ENCODE peak calls at places on chromosomes 5 and 9, in seven cellular contexts. One of them, this sample, is unnamed.

GRCh38 chr9:90956026-90956810 is 154.6 kb downstream of the SYK start:
- DNase-seq in neural progenitor cell: no peak
- DNase-seq in astrocyte: peak; percentile 65
- DNase-seq in endothelial cell of umbilical vein: no peak
- DNase-seq in fibroblast of lung: no peak
- DNase-seq in MM.1S: no peak
- DNase-seq in DND-41: no peak
- DNase-seq in this sample: no peak

GRCh38 chr5:1244976-1245375 is 19.8 kb downstream of the SLC6A18 start:
- DNase-seq in neural progenitor cell: peak; percentile 31
- DNase-seq in astrocyte: no peak
- DNase-seq in endothelial cell of umbilical vein: no peak
- DNase-seq in fibroblast of lung: no peak
- DNase-seq in MM.1S: no peak
- DNase-seq in DND-41: no peak
- DNase-seq in this sample: no peak

GRCh38 chr5:142797420-142797819 is 27.2 kb downstream of the ARHGAP26 start:
- DNase-seq in neural progenitor cell: no peak
- DNase-seq in astrocyte: no peak
- DNase-seq in endothelial cell of umbilical vein: no peak
- DNase-seq in fibroblast of lung: no peak
- DNase-seq in MM.1S: peak; percentile 57
- DNase-seq in DND-41: peak; percentile 42
- DNase-seq in this sample: no peak

GRCh38 chr5:138536665-138537315 is 6.2 kb downstream of the ETF1 start:
- DNase-seq in neural progenitor cell: no peak
- DNase-seq in astrocyte: no peak
- DNase-seq in endothelial cell of umbilical vein: peak; percentile 26
- DNase-seq in fibroblast of lung: no peak
- DNase-seq in MM.1S: no peak
- DNase-seq in DND-41: no peak
- DNase-seq in this sample: no peak

GRCh38 chr9:107894572-107895261 is 405.1 kb upstream of the KLF4 start:
- DNase-seq in neural progenitor cell: no peak
- DNase-seq in astrocyte: no peak
- DNase-seq in endothelial cell of umbilical vein: no peak
- DNase-seq in fibroblast of lung: peak; percentile 97
- DNase-seq in MM.1S: no peak
- DNase-seq in DND-41: no peak
- DNase-seq in this sample: no peak

GRCh38 chr9:129823163-129823933 is 588 bp downstream of the TOR1A start:
- DNase-seq in neural progenitor cell: peak; percentile 36
- DNase-seq in astrocyte: peak; percentile 29
- DNase-seq in endothelial cell of umbilical vein: peak; percentile 13
- DNase-seq in fibroblast of lung: peak; percentile 42
- DNase-seq in MM.1S: no peak
- DNase-seq in DND-41: peak; percentile 58
- DNase-seq in this sample: no peak

GRCh38 chr9:33250458-33250995 is 10.6 kb downstream of the SPINK4 start:
- DNase-seq in neural progenitor cell: no peak
- DNase-seq in astrocyte: peak; percentile 42
- DNase-seq in endothelial cell of umbilical vein: no peak
- DNase-seq in fibroblast of lung: no peak
- DNase-seq in MM.1S: peak; percentile 4
- DNase-seq in DND-41: no peak
- DNase-seq in this sample: no peak

GRCh38 chr9:114671605-114672004 is 10.4 kb downstream of the TEX48 start:
- DNase-seq in neural progenitor cell: no peak
- DNase-seq in astrocyte: no peak
- DNase-seq in endothelial cell of umbilical vein: no peak
- DNase-seq in fibroblast of lung: no peak
- DNase-seq in MM.1S: no peak
- DNase-seq in DND-41: no peak
- DNase-seq in this sample: no peak

GRCh38 chr9:105059260-105059659 is 131.3 kb upstream of the ABCA1 start:
- DNase-seq in neural progenitor cell: no peak
- DNase-seq in astrocyte: peak; percentile 43
- DNase-seq in endothelial cell of umbilical vein: no peak
- DNase-seq in fibroblast of lung: peak; percentile 44
- DNase-seq in MM.1S: no peak
- DNase-seq in DND-41: no peak
- DNase-seq in this sample: no peak

GRCh38 chr9:92299116-92299515 is 5.6 kb upstream of the IARS1 start:
- DNase-seq in neural progenitor cell: no peak
- DNase-seq in astrocyte: no peak
- DNase-seq in endothelial cell of umbilical vein: no peak
- DNase-seq in fibroblast of lung: no peak
- DNase-seq in MM.1S: no peak
- DNase-seq in DND-41: no peak
- DNase-seq in this sample: no peak

GRCh38 chr5:135141303-135142268 is 107.6 kb upstream of the PITX1 start:
- DNase-seq in neural progenitor cell: no peak
- DNase-seq in astrocyte: peak; percentile 22
- DNase-seq in endothelial cell of umbilical vein: no peak
- DNase-seq in fibroblast of lung: no peak
- DNase-seq in MM.1S: no peak
- DNase-seq in DND-41: no peak
- DNase-seq in this sample: no peak

GRCh38 chr5:2281446-2281845 is 398.7 kb upstream of the IRX4 start:
- DNase-seq in neural progenitor cell: no peak
- DNase-seq in astrocyte: no peak
- DNase-seq in endothelial cell of umbilical vein: no peak
- DNase-seq in fibroblast of lung: no peak
- DNase-seq in MM.1S: no peak
- DNase-seq in DND-41: no peak
- DNase-seq in this sample: no peak

GRCh38 chr5:116068028-116068632 is 16.7 kb upstream of the COMMD10 start:
- DNase-seq in neural progenitor cell: peak; percentile 68
- DNase-seq in astrocyte: peak; percentile 26
- DNase-seq in endothelial cell of umbilical vein: peak; percentile 61
- DNase-seq in fibroblast of lung: peak; percentile 82
- DNase-seq in MM.1S: peak; percentile 56
- DNase-seq in DND-41: peak; percentile 33
- DNase-seq in this sample: peak; percentile 66

GRCh38 chr5:79842006-79842881 is 148.8 kb downstream of the MTX3 start:
- DNase-seq in neural progenitor cell: no peak
- DNase-seq in astrocyte: no peak
- DNase-seq in endothelial cell of umbilical vein: no peak
- DNase-seq in fibroblast of lung: no peak
- DNase-seq in MM.1S: no peak
- DNase-seq in DND-41: no peak
- DNase-seq in this sample: no peak

GRCh38 chr5:92391-93220 is 638 bp downstream of the PLEKHG4B start:
- DNase-seq in neural progenitor cell: peak; percentile 49
- DNase-seq in astrocyte: no peak
- DNase-seq in endothelial cell of umbilical vein: no peak
- DNase-seq in fibroblast of lung: peak; percentile 2
- DNase-seq in MM.1S: no peak
- DNase-seq in DND-41: no peak
- DNase-seq in this sample: no peak

GRCh38 chr5:1503301-1504243 is 20.2 kb downstream of the LPCAT1 start:
- DNase-seq in neural progenitor cell: no peak
- DNase-seq in astrocyte: peak; percentile 35
- DNase-seq in endothelial cell of umbilical vein: peak; percentile 24
- DNase-seq in fibroblast of lung: peak; percentile 54
- DNase-seq in MM.1S: no peak
- DNase-seq in DND-41: no peak
- DNase-seq in this sample: no peak

GRCh38 chr9:134659688-134660131 is 18.1 kb downstream of the COL5A1 start:
- DNase-seq in neural progenitor cell: no peak
- DNase-seq in astrocyte: no peak
- DNase-seq in endothelial cell of umbilical vein: no peak
- DNase-seq in fibroblast of lung: no peak
- DNase-seq in MM.1S: no peak
- DNase-seq in DND-41: no peak
- DNase-seq in this sample: no peak

GRCh38 chr5:83972236-83972635 is 251.6 kb upstream of the HAPLN1 start:
- DNase-seq in neural progenitor cell: no peak
- DNase-seq in astrocyte: peak; percentile 21
- DNase-seq in endothelial cell of umbilical vein: peak; percentile 21
- DNase-seq in fibroblast of lung: peak; percentile 3
- DNase-seq in MM.1S: no peak
- DNase-seq in DND-41: no peak
- DNase-seq in this sample: no peak

GRCh38 chr5:160959804-160960203 is 107.8 kb upstream of the ATP10B start:
- DNase-seq in neural progenitor cell: no peak
- DNase-seq in astrocyte: peak; percentile 10
- DNase-seq in endothelial cell of umbilical vein: no peak
- DNase-seq in fibroblast of lung: no peak
- DNase-seq in MM.1S: peak; percentile 82
- DNase-seq in DND-41: no peak
- DNase-seq in this sample: no peak

GRCh38 chr5:154380263-154380662 is 65.5 kb upstream of the SAP30L start:
- DNase-seq in neural progenitor cell: no peak
- DNase-seq in astrocyte: peak; percentile 72
- DNase-seq in endothelial cell of umbilical vein: no peak
- DNase-seq in fibroblast of lung: no peak
- DNase-seq in MM.1S: no peak
- DNase-seq in DND-41: no peak
- DNase-seq in this sample: no peak

DNA sequence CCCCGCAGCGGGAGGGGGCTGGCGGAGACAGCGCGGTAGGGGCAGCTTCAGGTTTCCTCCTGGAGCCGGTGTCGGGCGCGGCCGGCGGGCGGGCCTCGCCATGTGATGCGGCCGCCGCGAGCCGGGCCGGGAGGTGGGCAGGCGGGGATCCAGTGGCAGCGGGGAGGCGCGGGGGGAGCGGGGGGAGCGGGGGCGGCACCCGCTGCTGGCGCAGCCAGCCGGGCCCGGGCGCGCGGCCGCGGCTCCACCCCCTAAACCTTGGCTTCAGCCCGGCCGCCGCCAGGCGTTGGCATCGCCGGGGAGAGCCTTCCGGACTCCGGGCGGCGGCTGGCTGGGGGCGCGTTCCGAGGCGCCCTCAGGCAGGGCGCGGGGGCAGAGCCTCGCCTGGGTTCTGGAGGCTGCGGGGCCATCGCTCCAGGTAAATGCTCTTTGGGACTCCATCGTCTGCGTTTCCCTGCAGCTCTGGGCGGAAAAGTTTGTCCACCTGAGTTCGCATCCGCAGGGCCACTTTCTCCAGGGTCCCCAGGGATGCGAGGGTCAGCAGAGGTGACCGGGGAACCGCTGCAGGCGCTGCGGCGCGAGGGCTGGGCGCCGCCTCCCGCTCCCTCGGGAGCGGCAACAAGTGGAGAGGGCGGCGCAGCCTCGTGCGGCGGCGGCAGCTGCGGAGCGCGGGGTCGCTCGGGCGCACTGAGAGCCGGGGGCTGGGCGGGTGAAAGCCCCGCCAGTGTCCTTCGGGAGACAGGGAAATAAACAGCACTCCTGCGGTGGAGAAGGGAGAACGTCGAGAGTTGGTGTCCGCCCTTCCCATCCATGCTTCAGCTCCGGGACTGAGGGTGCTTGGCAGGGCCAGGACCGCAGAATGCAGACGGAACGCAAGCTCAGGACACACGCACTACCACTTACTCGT is at the start of gene ARHGEF28:
- DNase-seq in neural progenitor cell: peak; percentile 82
- DNase-seq in astrocyte: peak; percentile 40
- DNase-seq in endothelial cell of umbilical vein: peak; percentile 47
- DNase-seq in fibroblast of lung: peak; percentile 46
- DNase-seq in MM.1S: peak; percentile 74
- DNase-seq in DND-41: no peak
- DNase-seq in this sample: no peak
- H3K9ac ChIP-seq in neural progenitor cell: no peak within 1 kb of the TSS
- H3K9ac ChIP-seq in astrocyte: peak within 1 kb of the TSS; percentile 82
- H3K9ac ChIP-seq in endothelial cell of umbilical vein: peak within 1 kb of the TSS; percentile 94
- H3K9ac ChIP-seq in fibroblast of lung: peak within 1 kb of the TSS; percentile 74
- H3K9ac ChIP-seq in MM.1S: peak within 1 kb of the TSS; percentile 52
- H3K9ac ChIP-seq in DND-41: no peak within 1 kb of the TSS
- H3K9ac ChIP-seq in this sample: no peak within 1 kb of the TSS

GRCh38 chr9:132411091-132411508 is 1.1 kb downstream of the CFAP77 start:
- DNase-seq in neural progenitor cell: peak; percentile 90
- DNase-seq in astrocyte: no peak
- DNase-seq in endothelial cell of umbilical vein: peak; percentile 32
- DNase-seq in fibroblast of lung: peak; percentile 17
- DNase-seq in MM.1S: peak; percentile 85
- DNase-seq in DND-41: peak; percentile 60
- DNase-seq in this sample: no peak

GRCh38 chr9:132412089-132412488 is 2.1 kb downstream of the CFAP77 start:
- DNase-seq in neural progenitor cell: peak; percentile 79
- DNase-seq in astrocyte: no peak
- DNase-seq in endothelial cell of umbilical vein: peak; percentile 14
- DNase-seq in fibroblast of lung: peak; percentile 8
- DNase-seq in MM.1S: no peak
- DNase-seq in DND-41: peak; percentile 26
- DNase-seq in this sample: no peak

GRCh38 chr9:132410642-132411041 is 631 bp downstream of the CFAP77 start:
- DNase-seq in neural progenitor cell: peak; percentile 23
- DNase-seq in astrocyte: no peak
- DNase-seq in endothelial cell of umbilical vein: no peak
- DNase-seq in fibroblast of lung: no peak
- DNase-seq in MM.1S: no peak
- DNase-seq in DND-41: no peak
- DNase-seq in this sample: no peak

GRCh38 chr9:132418743-132419363 is 8.8 kb downstream of the CFAP77 start:
- DNase-seq in neural progenitor cell: peak; percentile 51
- DNase-seq in astrocyte: no peak
- DNase-seq in endothelial cell of umbilical vein: no peak
- DNase-seq in fibroblast of lung: no peak
- DNase-seq in MM.1S: no peak
- DNase-seq in DND-41: no peak
- DNase-seq in this sample: no peak

GRCh38 chr9:132415181-132415580 is 5.2 kb downstream of the CFAP77 start:
- DNase-seq in neural progenitor cell: no peak
- DNase-seq in astrocyte: no peak
- DNase-seq in endothelial cell of umbilical vein: no peak
- DNase-seq in fibroblast of lung: no peak
- DNase-seq in MM.1S: no peak
- DNase-seq in DND-41: no peak
- DNase-seq in this sample: no peak
- TF ChIP-seq EZH2 in neural progenitor cell: no peak
- TF ChIP-seq EZH2 in astrocyte: peak; percentile 29
- TF ChIP-seq EZH2 in endothelial cell of umbilical vein: peak; percentile 14
- TF ChIP-seq EZH2 in fibroblast of lung: no peak
- TF ChIP-seq EZH2 in MM.1S: no peak
- TF ChIP-seq EZH2 in DND-41: peak; percentile 38
- TF ChIP-seq EZH2 in this sample: no peak

GRCh38 chr5:128081111-128081865 is 2.3 kb upstream of the SLC12A2 start:
- DNase-seq in neural progenitor cell: peak; percentile 6
- DNase-seq in astrocyte: no peak
- DNase-seq in endothelial cell of umbilical vein: no peak
- DNase-seq in fibroblast of lung: peak; percentile 33
- DNase-seq in MM.1S: no peak
- DNase-seq in DND-41: no peak
- DNase-seq in this sample: no peak
- H3K27ac ChIP-seq in neural progenitor cell: no peak overlapping the region
- H3K27ac ChIP-seq in astrocyte: no peak overlapping the region
- H3K27ac ChIP-seq in endothelial cell of umbilical vein: no peak overlapping the region
- H3K27ac ChIP-seq in fibroblast of lung: no peak overlapping the region
- H3K27ac ChIP-seq in MM.1S: no peak overlapping the region
- H3K27ac ChIP-seq in DND-41: peak overlapping the region; percentile 53
- H3K27ac ChIP-seq in this sample: no peak overlapping the region

DNA sequence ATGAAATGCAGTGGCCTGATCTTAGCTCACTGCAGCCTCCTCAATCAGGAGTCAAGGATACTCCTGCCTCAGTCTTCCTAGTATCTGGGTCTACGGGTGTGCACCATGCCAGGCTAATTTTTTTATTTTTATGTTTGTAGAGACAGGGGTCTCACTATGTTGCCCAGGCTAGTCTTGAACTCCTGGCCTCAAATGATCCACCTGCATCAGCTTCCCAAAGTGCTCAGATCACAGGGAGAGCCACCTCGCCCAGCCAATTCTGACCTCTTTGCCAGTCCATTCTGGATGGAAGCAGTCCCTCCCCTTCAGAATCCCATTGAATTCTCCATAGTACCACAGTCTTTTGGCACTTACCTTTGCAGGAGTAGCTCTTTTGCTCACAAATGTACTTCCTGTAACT is 1.7 kb upstream of the CANX start:
- DNase-seq in neural progenitor cell: no peak
- DNase-seq in astrocyte: no peak
- DNase-seq in endothelial cell of umbilical vein: no peak
- DNase-seq in fibroblast of lung: no peak
- DNase-seq in MM.1S: no peak
- DNase-seq in DND-41: no peak
- DNase-seq in this sample: no peak
- H3K9ac ChIP-seq in neural progenitor cell: no peak overlapping the region
- H3K9ac ChIP-seq in astrocyte: no peak overlapping the region
- H3K9ac ChIP-seq in endothelial cell of umbilical vein: no peak overlapping the region
- H3K9ac ChIP-seq in fibroblast of lung: no peak overlapping the region
- H3K9ac ChIP-seq in MM.1S: no peak overlapping the region
- H3K9ac ChIP-seq in DND-41: peak overlapping the region; percentile 86
- H3K9ac ChIP-seq in this sample: no peak overlapping the region